ENCODE peak calls at places on chromosomes 5 and 9, in eight cellular contexts. W is epithelial cell of esophagus, T is NB4, I is PC-9, Q is astrocyte of the cerebellum, O is neural progenitor cell, Y is AG10803, R is mesendoderm. H is an unnamed sample.

GRCh38 chr9:119272500-119273211 is 96.6 kb downstream of the BRINP1 start:
- DNase-seq in T (no peak), Y (no peak), Q (no peak), I (no peak), O (peak), W (no peak), R (peak), H (no peak)

GRCh38 chr5:143106175-143106574 is 297.3 kb downstream of the NR3C1 start:
- DNase-seq in I (peak), R (peak), O (peak), Q (peak), Y (peak), T (peak), W (peak), H (no peak)

GRCh38 chr9:87716141-87716540 is 9.8 kb upstream of the CTSL start:
- DNase-seq in T (no peak), Y (peak), O (no peak), Q (no peak), R (no peak), I (no peak), W (no peak), H (no peak)

GRCh38 chr9:23587433-23587832 is 238.6 kb downstream of the ELAVL2 start:
- DNase-seq in O (no peak), T (no peak), R (no peak), Y (no peak), Q (no peak), I (no peak), W (peak), H (no peak)

GRCh38 chr9:137467161-137467581 is 8.0 kb upstream of the NSMF start:
- DNase-seq in R (no peak), I (no peak), T (no peak), Y (no peak), W (no peak), O (no peak), Q (no peak), H (no peak)

GRCh38 chr5:61768692-61769281 is 436.7 kb downstream of the ZSWIM6 start:
- DNase-seq in O (peak), R (peak), Y (no peak), I (peak), Q (no peak), W (peak), T (peak), H (no peak)

GRCh38 chr5:76607353-76607871 is 15.8 kb downstream of the F2RL2 start:
- DNase-seq in R (no peak), T (no peak), O (peak), Y (peak), W (no peak), I (no peak), Q (peak), H (no peak)

GRCh38 chr5:176664886-176665285 is 17.6 kb downstream of the TSPAN17 start:
- DNase-seq in Q (no peak), I (no peak), O (peak), Y (no peak), W (no peak), T (no peak), R (no peak), H (no peak)

GRCh38 chr5:142109356-142110045 is 922 bp downstream of the NDFIP1 start:
- DNase-seq in R (peak), T (peak), Y (peak), Q (no peak), I (no peak), W (peak), O (peak), H (no peak)

GRCh38 chr5:14958196-14958595 is 86.6 kb upstream of the ANKH start:
- DNase-seq in Q (no peak), I (no peak), O (no peak), W (peak), T (no peak), R (no peak), Y (peak), H (no peak)

GRCh38 chr5:159442210-159442850 is 112.0 kb upstream of the IL12B start:
- DNase-seq in T (peak), R (peak), Q (no peak), Y (no peak), W (no peak), O (peak), I (no peak), H (no peak)

GRCh38 chr5:597871-598563 is 14.1 kb upstream of the CEP72 start:
- DNase-seq in Q (no peak), R (no peak), Y (no peak), I (no peak), T (no peak), W (no peak), O (no peak), H (no peak)

GRCh38 chr9:86573886-86574285 is 219.7 kb upstream of the TUT7 start:
- DNase-seq in I (no peak), Q (no peak), Y (peak), O (no peak), T (no peak), W (peak), R (no peak), H (no peak)

DNA sequence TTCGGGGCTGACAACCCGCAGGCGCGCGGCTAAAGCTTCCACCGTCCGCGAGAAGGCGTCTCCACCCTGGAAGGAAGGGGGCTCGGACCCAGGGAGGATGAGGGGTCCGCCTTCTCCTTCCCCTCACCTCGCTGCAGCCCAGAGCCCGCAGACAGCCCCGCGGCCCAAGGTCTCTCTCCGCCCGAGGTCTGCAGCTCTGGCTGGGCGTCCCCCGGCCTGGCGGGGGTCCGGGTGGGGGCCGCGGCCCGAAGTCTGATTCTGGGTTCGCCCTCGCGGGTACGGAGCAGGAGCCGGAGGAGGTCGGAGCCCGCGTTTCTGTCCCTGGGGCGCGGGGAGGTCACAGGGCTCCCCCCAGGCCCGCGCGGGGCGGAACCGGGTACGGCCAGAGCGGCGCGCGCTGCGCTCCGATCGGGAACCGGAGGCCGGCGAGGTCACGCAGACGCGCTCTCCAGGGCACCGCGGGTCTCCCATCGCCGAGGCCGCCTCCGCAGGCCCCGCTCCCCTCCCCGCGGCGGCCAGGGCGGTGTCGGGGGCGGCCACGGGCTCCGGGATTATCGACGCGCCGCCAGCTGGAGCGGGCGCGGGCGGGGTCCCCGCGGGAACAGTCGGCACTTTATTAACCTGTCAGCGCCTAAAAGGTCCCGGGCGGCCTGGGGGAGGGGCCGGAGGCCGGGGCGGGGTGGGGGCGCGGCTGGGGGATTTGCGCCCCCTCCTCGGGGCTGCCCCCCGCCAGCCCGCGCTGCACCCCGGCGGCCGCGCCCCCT is 11.6 kb downstream of the LHX3 start:
- DNase-seq in Q (no peak), Y (no peak), O (no peak), W (no peak), I (no peak), T (no peak), R (no peak), H (no peak)
- H3K4me3 ChIP-seq in Q (no peak), Y (no peak), O (peak), W (no peak), I (no peak), T (no peak), R (no peak), H (no peak)

GRCh38 chr9:128937310-128938165 is 9.9 kb downstream of the DOLK start:
- DNase-seq in W (peak), Y (no peak), O (no peak), I (no peak), T (no peak), Q (no peak), R (no peak), H (no peak)
- H3K4me3 ChIP-seq in W (no peak), Y (no peak), O (no peak), I (no peak), T (no peak), Q (no peak), R (no peak), H (no peak)

DNA sequence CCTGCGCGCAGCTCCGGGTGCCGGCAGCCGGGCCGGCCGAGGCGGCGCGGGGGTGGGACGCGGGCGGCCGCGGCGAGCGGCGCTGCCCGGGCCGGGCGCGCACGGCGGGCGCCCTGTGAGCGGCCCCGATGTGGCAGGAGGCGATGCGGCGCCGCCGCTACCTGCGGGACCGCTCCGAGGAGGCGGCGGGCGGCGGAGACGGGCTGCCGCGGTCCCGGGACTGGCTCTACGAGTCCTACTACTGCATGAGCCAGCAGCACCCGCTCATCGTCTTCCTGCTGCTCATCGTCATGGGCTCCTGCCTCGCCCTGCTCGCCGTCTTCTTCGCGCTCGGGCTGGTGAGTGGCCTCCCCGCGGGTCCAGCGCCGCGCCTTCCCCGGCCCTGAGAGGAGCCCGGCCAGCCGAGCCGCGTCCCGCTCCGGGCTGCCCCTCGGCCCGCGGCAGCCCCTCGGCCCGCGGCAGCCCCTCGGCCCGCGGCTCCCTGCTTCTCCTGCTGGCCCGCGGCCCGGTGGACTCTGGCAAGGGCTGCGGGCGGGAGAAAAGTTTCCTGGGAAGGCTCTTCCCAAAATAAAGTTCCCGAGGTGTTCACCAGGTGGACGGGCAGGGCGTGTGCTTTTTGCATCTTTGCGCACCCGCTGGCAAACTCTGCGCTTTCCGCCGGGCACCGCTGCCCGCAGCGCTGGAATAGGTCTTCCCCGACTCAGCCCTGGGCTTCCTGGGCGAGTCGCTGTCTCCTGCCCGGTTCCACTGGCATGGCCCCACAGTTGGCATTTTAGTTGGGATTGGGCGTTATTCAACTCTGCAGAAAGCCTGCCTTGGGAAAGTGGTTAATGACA is 449 bp downstream of the ADCY2 start:
- DNase-seq in Y (peak), I (no peak), Q (no peak), O (peak), W (peak), T (no peak), R (peak), H (no peak)
- H3K4me3 ChIP-seq in Y (peak), I (no peak), Q (peak), O (peak), W (no peak), T (no peak), R (peak), H (no peak)

GRCh38 chr9:2964485-2964884 is 120.6 kb upstream of the PUM3 start:
- DNase-seq in O (no peak), T (no peak), Y (no peak), R (peak), Q (no peak), W (no peak), I (no peak), H (no peak)
- H3K4me3 ChIP-seq in O (no peak), T (no peak), Y (no peak), R (no peak), Q (no peak), W (no peak), I (no peak), H (no peak)

GRCh38 chr9:20624201-20625002 is 2.1 kb upstream of the MLLT3 start:
- DNase-seq in O (peak), R (peak), Y (peak), W (peak), Q (peak), T (peak), I (peak), H (no peak)
- H3K4me3 ChIP-seq in O (peak), R (no peak), Y (peak), W (peak), Q (peak), T (peak), I (no peak), H (peak)

GRCh38 chr5:127410906-127411780 is 106.3 kb upstream of the PRRC1 start:
- DNase-seq in Y (no peak), Q (no peak), T (peak), I (no peak), R (no peak), W (no peak), O (no peak), H (no peak)

GRCh38 chr5:127412698-127413097 is 104.7 kb upstream of the PRRC1 start:
- DNase-seq in I (no peak), O (no peak), R (no peak), T (no peak), Y (no peak), W (no peak), Q (no peak), H (no peak)

GRCh38 chr5:127406326-127407121 is 110.9 kb upstream of the PRRC1 start:
- DNase-seq in Y (no peak), R (peak), I (no peak), W (no peak), T (no peak), O (peak), Q (no peak), H (no peak)

GRCh38 chr5:127409236-127409921 is 108.1 kb upstream of the PRRC1 start:
- DNase-seq in Q (no peak), Y (peak), O (no peak), W (no peak), I (no peak), T (no peak), R (no peak), H (no peak)

GRCh38 chr5:127409923-127410675 is 107.3 kb upstream of the PRRC1 start:
- DNase-seq in O (no peak), T (no peak), I (no peak), R (no peak), Q (no peak), W (no peak), Y (no peak), H (no peak)
- H3K4me3 ChIP-seq in O (no peak), T (no peak), I (no peak), R (no peak), Q (no peak), W (no peak), Y (no peak), H (no peak)

DNA sequence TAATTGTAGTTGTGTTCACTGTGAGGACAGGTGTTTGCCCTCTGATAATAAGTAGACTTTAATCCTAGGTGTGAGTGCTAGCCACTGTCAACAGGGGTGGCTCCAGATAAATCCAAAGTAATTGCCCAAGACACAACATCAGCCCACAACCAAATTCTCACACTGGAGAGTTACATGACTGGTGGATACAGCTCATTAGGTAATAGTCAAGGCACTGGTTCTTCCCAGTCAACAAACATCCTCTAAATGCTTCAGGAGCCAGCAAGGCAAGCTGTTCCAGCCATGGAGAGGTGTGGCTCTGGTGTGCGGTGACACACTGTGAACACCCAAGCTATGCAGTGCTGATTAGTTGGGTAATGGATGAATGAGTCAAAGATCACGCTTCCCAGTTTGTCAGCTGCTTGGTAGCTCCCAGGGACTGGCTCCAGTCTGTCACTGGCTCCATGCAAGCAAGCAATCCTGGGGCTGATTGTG is 62.9 kb downstream of the UGCG start:
- DNase-seq in Q (no peak), T (no peak), R (peak), O (no peak), Y (peak), I (peak), W (peak), H (no peak)
- H3K4me3 ChIP-seq in Q (no peak), T (no peak), R (no peak), O (no peak), Y (no peak), I (no peak), W (no peak), H (no peak)

H was measured in AG04450.